ENCODE peak calls at places on chromosomes 4 and X, in eight cellular contexts. One of them, this sample, is unnamed.

GRCh38 chr4:72567821-72568620 is 1.0 kb downstream of the ADAMTS3 start:
- DNase-seq in stimulated activated CD8-positive, alpha-beta memory T cell treated with anti-CD3 and anti-CD28 coated beads, Interleukin-7, amount 100 ng/mL, for 4 hours: no peak
- DNase-seq in heart right ventricle: peak
- DNase-seq in nephron progenitor cell: peak
- DNase-seq in GM04504: no peak
- DNase-seq in heart left ventricle: peak
- DNase-seq in AG08395: peak
- DNase-seq in endothelial cell of umbilical vein: peak
- DNase-seq in this sample: peak

GRCh38 chr4:43047044-43047443 is 154.5 kb downstream of the GRXCR1 start:
- DNase-seq in stimulated activated CD8-positive, alpha-beta memory T cell treated with anti-CD3 and anti-CD28 coated beads, Interleukin-7, amount 100 ng/mL, for 4 hours: no peak
- DNase-seq in heart right ventricle: no peak
- DNase-seq in endothelial cell of umbilical vein: no peak
- DNase-seq in nephron progenitor cell: no peak
- DNase-seq in AG08395: no peak
- DNase-seq in GM04504: no peak
- DNase-seq in heart left ventricle: no peak
- DNase-seq in this sample: no peak

GRCh38 chrX:130799393-130799792 is 103.6 kb downstream of the ENOX2 start:
- DNase-seq in heart right ventricle: no peak
- DNase-seq in stimulated activated CD8-positive, alpha-beta memory T cell treated with anti-CD3 and anti-CD28 coated beads, Interleukin-7, amount 100 ng/mL, for 4 hours: no peak
- DNase-seq in endothelial cell of umbilical vein: peak
- DNase-seq in AG08395: no peak
- DNase-seq in heart left ventricle: no peak
- DNase-seq in nephron progenitor cell: no peak
- DNase-seq in GM04504: no peak
- DNase-seq in this sample: no peak

GRCh38 chrX:56793533-56794320 is 64.7 kb downstream of the NBDY start:
- DNase-seq in endothelial cell of umbilical vein: peak
- DNase-seq in nephron progenitor cell: no peak
- DNase-seq in heart left ventricle: no peak
- DNase-seq in stimulated activated CD8-positive, alpha-beta memory T cell treated with anti-CD3 and anti-CD28 coated beads, Interleukin-7, amount 100 ng/mL, for 4 hours: no peak
- DNase-seq in AG08395: no peak
- DNase-seq in GM04504: no peak
- DNase-seq in heart right ventricle: no peak
- DNase-seq in this sample: peak

GRCh38 chr4:158771776-158772175 is 3.0 kb downstream of the FNIP2 start:
- DNase-seq in endothelial cell of umbilical vein: peak
- DNase-seq in heart right ventricle: no peak
- DNase-seq in heart left ventricle: no peak
- DNase-seq in nephron progenitor cell: no peak
- DNase-seq in stimulated activated CD8-positive, alpha-beta memory T cell treated with anti-CD3 and anti-CD28 coated beads, Interleukin-7, amount 100 ng/mL, for 4 hours: no peak
- DNase-seq in GM04504: no peak
- DNase-seq in AG08395: no peak
- DNase-seq in this sample: no peak

GRCh38 chr4:31089815-31090214 is 369.6 kb downstream of the PCDH7 start:
- DNase-seq in nephron progenitor cell: no peak
- DNase-seq in GM04504: no peak
- DNase-seq in heart left ventricle: no peak
- DNase-seq in AG08395: no peak
- DNase-seq in endothelial cell of umbilical vein: peak
- DNase-seq in heart right ventricle: no peak
- DNase-seq in stimulated activated CD8-positive, alpha-beta memory T cell treated with anti-CD3 and anti-CD28 coated beads, Interleukin-7, amount 100 ng/mL, for 4 hours: no peak
- DNase-seq in this sample: no peak

GRCh38 chr4:83629945-83630684 is 94.2 kb downstream of the GPAT3 start:
- DNase-seq in heart right ventricle: no peak
- DNase-seq in stimulated activated CD8-positive, alpha-beta memory T cell treated with anti-CD3 and anti-CD28 coated beads, Interleukin-7, amount 100 ng/mL, for 4 hours: no peak
- DNase-seq in AG08395: peak
- DNase-seq in GM04504: no peak
- DNase-seq in heart left ventricle: no peak
- DNase-seq in nephron progenitor cell: no peak
- DNase-seq in endothelial cell of umbilical vein: peak
- DNase-seq in this sample: no peak

GRCh38 chr4:7758444-7758815 is 181.2 kb downstream of the AFAP1 start:
- DNase-seq in heart right ventricle: no peak
- DNase-seq in AG08395: no peak
- DNase-seq in heart left ventricle: peak
- DNase-seq in endothelial cell of umbilical vein: no peak
- DNase-seq in nephron progenitor cell: peak
- DNase-seq in GM04504: no peak
- DNase-seq in stimulated activated CD8-positive, alpha-beta memory T cell treated with anti-CD3 and anti-CD28 coated beads, Interleukin-7, amount 100 ng/mL, for 4 hours: no peak
- DNase-seq in this sample: no peak

This sample was measured in endodermal cell.